ENCODE peak calls at places on chromosomes 3 and 15, in five cellular contexts. A is left ventricle myocardium inferior, P is colonic mucosa, M is GM12878, B is Panc1. W is an unnamed sample.
A peak's percentile ranks its signal among the peaks of the same experiment; 100 is the strongest.

GRCh38 chr3:194369522-194370279 is at the start of gene LRRC15:
- DNase-seq in A (no peak), P (peak; percentile 23), M (no peak), B (no peak), W (no peak)

GRCh38 chr3:14562441-14562840 is 22.3 kb upstream of the GRIP2 start:
- DNase-seq in A (no peak), P (no peak), M (no peak), B (no peak), W (no peak)

GRCh38 chr3:149752051-149752787 is at the start of gene COMMD2:
- DNase-seq in A (peak; percentile 73), P (peak; percentile 73), M (peak; percentile 84), B (peak; percentile 83), W (peak; percentile 86)

GRCh38 chr3:197784019-197784585 is 7.0 kb upstream of the LRCH3 start:
- DNase-seq in A (no peak), P (no peak), M (no peak), B (no peak), W (no peak)

GRCh38 chr3:127700406-127700805 is 27.7 kb downstream of the ABTB1 start:
- DNase-seq in A (no peak), P (no peak), M (no peak), B (no peak), W (peak; percentile 48)

GRCh38 chr3:62604301-62604700 is 231.0 kb upstream of the FEZF2 start:
- DNase-seq in A (no peak), P (no peak), M (no peak), B (peak; percentile 53), W (no peak)

GRCh38 chr15:48481802-48482201 is 150.6 kb downstream of the DUT start:
- DNase-seq in A (no peak), P (no peak), M (no peak), B (no peak), W (no peak)

GRCh38 chr3:126083913-126084514 is at the start of gene SLC41A3:
- DNase-seq in A (peak; percentile 93), P (peak; percentile 93), M (peak; percentile 45), B (peak; percentile 27), W (peak; percentile 97)

GRCh38 chr3:185929192-185930151 is 8.3 kb downstream of the TRA2B start:
- DNase-seq in A (no peak), P (no peak), M (no peak), B (no peak), W (no peak)

GRCh38 chr3:184663756-184664155 is 48.1 kb downstream of the MAGEF1 start:
- DNase-seq in A (no peak), P (no peak), M (no peak), B (no peak), W (no peak)

GRCh38 chr3:119176778-119177177 is 3.4 kb downstream of the UPK1B start:
- DNase-seq in A (no peak), P (no peak), M (no peak), B (no peak), W (no peak)
- H3K27ac ChIP-seq in A (no peak overlapping the region), P (peak overlapping the region; percentile 4), M (no peak overlapping the region), B (peak overlapping the region; percentile 46), W (no peak overlapping the region)

GRCh38 chr15:77691607-77692006 is 58.9 kb upstream of the LINGO1 start:
- DNase-seq in A (no peak), P (no peak), M (no peak), B (no peak), W (no peak)

GRCh38 chr15:77688270-77689058 is 55.8 kb upstream of the LINGO1 start:
- DNase-seq in A (no peak), P (no peak), M (no peak), B (no peak), W (no peak)

GRCh38 chr15:77692614-77693013 is 59.9 kb upstream of the LINGO1 start:
- DNase-seq in A (no peak), P (no peak), M (no peak), B (no peak), W (no peak)

GRCh38 chr15:77693576-77693975 is 60.9 kb upstream of the LINGO1 start:
- DNase-seq in A (no peak), P (no peak), M (no peak), B (no peak), W (no peak)

GRCh38 chr15:77689821-77690220 is 57.1 kb upstream of the LINGO1 start:
- DNase-seq in A (no peak), P (no peak), M (no peak), B (no peak), W (no peak)
- H3K27me3 ChIP-seq in A (peaks cover 83% of the 10 kb centered on the region), P (no peaks in the 10 kb centered on the region), M (peaks cover 6% of the 10 kb centered on the region), B (no peaks in the 10 kb centered on the region), W (peaks cover 34% of the 10 kb centered on the region)

DNA sequence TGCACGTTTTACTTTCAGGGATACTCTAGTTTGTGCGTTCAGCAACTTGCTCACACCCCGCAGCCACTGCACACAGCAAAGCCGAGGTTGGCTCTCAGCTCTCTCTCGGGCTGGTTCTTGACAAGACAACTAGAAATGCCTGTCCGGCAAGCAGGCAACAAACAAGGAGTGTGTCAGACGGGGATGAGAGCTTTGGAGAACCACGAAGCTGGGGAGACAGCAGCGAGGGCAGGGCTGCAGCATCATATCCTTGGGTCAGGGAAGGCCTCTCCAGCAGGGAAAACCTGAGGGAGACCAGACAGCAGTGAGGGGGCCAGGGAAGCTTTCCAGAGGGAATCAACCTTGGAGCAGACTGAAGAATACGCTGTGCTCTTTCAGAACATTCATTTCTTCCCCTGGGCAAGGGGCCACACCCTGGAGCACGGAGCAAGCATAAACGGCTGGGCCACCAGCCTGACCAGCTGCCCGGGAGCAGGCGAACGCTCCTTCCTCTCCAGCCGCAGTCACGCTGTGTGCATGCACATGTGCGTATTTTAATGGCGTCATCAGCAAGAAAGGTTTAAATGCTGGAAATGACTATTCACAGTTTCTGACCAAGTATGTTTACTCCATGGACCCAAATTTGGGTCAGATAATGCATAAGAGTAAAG is 58.7 kb downstream of the CHSY1 start:
- DNase-seq in A (peak; percentile 66), P (no peak), M (no peak), B (no peak), W (no peak)
- H3K27ac ChIP-seq in A (peak overlapping the region; percentile 87), P (no peak overlapping the region), M (no peak overlapping the region), B (no peak overlapping the region), W (peak overlapping the region; percentile 55)

DNA sequence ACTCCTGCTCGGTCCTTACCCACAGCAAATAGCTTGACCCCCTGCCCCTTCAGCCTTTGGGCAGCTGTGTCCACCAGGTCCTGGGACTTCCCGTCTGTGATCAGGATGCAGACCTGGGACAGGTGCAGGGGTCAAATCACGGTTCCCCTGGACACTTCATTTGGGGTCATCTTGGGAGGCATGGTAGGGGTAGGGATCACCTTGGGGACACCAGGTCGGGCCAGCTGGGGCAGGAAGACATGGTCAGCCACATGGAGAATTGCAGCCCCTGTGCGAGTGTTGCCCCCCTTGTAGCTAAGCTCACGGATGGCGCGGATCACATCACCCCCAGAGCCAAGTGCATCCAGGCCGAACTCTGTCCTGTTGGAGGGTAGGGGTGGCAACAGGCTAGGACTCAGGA is 1.8 kb downstream of the COL7A1 start:
- DNase-seq in A (no peak), P (no peak), M (no peak), B (no peak), W (no peak)
- H3K27me3 ChIP-seq in A (peaks cover 10% of the 10 kb centered on the region), P (peaks cover 9% of the 10 kb centered on the region), M (peaks cover 9% of the 10 kb centered on the region), B (no peaks in the 10 kb centered on the region), W (peaks cover 13% of the 10 kb centered on the region)

DNA sequence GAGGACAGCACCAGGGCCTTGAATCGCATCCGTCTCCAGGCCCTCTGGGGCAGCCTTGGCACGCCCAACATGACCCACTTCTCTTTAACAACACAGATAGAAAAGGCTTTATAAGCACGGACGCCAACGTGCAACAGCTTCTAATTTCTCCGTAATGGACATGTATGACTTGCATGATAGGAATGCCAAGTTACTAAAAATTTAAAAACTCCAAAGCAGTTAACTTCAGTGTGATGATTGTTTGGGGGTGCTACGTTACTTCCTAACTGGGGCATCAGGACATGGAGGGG is 30.9 kb upstream of the SNRPA1 start:
- DNase-seq in A (no peak), P (no peak), M (no peak), B (no peak), W (no peak)
- H3K27ac ChIP-seq in A (no peak overlapping the region), P (no peak overlapping the region), M (no peak overlapping the region), B (no peak overlapping the region), W (no peak overlapping the region)

GRCh38 chr15:76064375-76064774 is 4.6 kb downstream of the TMEM266 start:
- DNase-seq in A (no peak), P (no peak), M (no peak), B (no peak), W (no peak)

GRCh38 chr15:76065793-76066192 is 6.0 kb downstream of the TMEM266 start:
- DNase-seq in A (no peak), P (no peak), M (no peak), B (no peak), W (no peak)

GRCh38 chr15:76061700-76062099 is 1.9 kb downstream of the TMEM266 start:
- DNase-seq in A (no peak), P (no peak), M (no peak), B (no peak), W (no peak)

GRCh38 chr15:76062282-76062681 is 2.5 kb downstream of the TMEM266 start:
- DNase-seq in A (no peak), P (no peak), M (no peak), B (no peak), W (no peak)

GRCh38 chr15:76065267-76065666 is 5.5 kb downstream of the TMEM266 start:
- DNase-seq in A (no peak), P (no peak), M (no peak), B (no peak), W (no peak)
- H3K27me3 ChIP-seq in A (peaks cover 82% of the 10 kb centered on the region), P (peaks cover 8% of the 10 kb centered on the region), M (no peaks in the 10 kb centered on the region), B (peaks cover 41% of the 10 kb centered on the region), W (no peaks in the 10 kb centered on the region)